ENCODE peak calls at places on chromosomes 1 and 21, in six cellular contexts. W, T, B, X, F and S are unnamed samples.

GRCh38 chr1:193283026-193283425 is 96.6 kb upstream of the B3GALT2 start:
- DNase-seq in F (peak), X (peak), T (peak), W (peak), B (no peak), S (no peak)

GRCh38 chr1:156076609-156077429 is 5.4 kb downstream of the MEX3A start:
- DNase-seq in B (no peak), T (peak), X (no peak), F (peak), W (no peak), S (no peak)

GRCh38 chr1:14486401-14487110 is 111.9 kb upstream of the KAZN start:
- DNase-seq in F (no peak), W (no peak), X (peak), B (no peak), T (no peak), S (no peak)

GRCh38 chr1:24089743-24090555 is 22.0 kb downstream of the MYOM3 start:
- DNase-seq in X (no peak), W (no peak), B (no peak), T (no peak), F (no peak), S (no peak)

GRCh38 chr1:238489006-238489405 is 598.3 kb upstream of the ZP4 start:
- DNase-seq in W (no peak), B (no peak), T (no peak), F (no peak), X (peak), S (no peak)

GRCh38 chr1:101025283-101025679 is 303 bp downstream of the DPH5 start:
- DNase-seq in B (peak), X (peak), F (no peak), W (no peak), T (peak), S (no peak)

GRCh38 chr1:109170051-109170775 is 43.5 kb upstream of the SARS1 start:
- DNase-seq in T (no peak), W (no peak), F (no peak), X (peak), B (no peak), S (no peak)

GRCh38 chr1:28813931-28814465 is 2.0 kb downstream of the OPRD1 start:
- DNase-seq in T (no peak), X (no peak), F (no peak), B (no peak), W (no peak), S (no peak)

GRCh38 chr1:206710457-206710823 is 25.7 kb downstream of the MAPKAPK2 start:
- DNase-seq in X (no peak), B (no peak), W (no peak), F (no peak), T (no peak), S (no peak)

GRCh38 chr1:25253911-25254310 is 6.7 kb upstream of the RSRP1 start:
- DNase-seq in B (no peak), W (peak), T (peak), X (peak), F (no peak), S (peak)

GRCh38 chr1:12597792-12598191 is 20.2 kb downstream of the DHRS3 start:
- DNase-seq in T (no peak), F (no peak), B (no peak), X (no peak), W (no peak), S (no peak)

GRCh38 chr1:64251971-64252370 is 48.5 kb downstream of the UBE2U start:
- DNase-seq in W (peak), F (no peak), T (peak), B (no peak), X (no peak), S (no peak)

GRCh38 chr1:214270097-214270635 is 10.8 kb upstream of the SMYD2 start:
- DNase-seq in B (no peak), W (no peak), F (no peak), T (no peak), X (no peak), S (no peak)

DNA sequence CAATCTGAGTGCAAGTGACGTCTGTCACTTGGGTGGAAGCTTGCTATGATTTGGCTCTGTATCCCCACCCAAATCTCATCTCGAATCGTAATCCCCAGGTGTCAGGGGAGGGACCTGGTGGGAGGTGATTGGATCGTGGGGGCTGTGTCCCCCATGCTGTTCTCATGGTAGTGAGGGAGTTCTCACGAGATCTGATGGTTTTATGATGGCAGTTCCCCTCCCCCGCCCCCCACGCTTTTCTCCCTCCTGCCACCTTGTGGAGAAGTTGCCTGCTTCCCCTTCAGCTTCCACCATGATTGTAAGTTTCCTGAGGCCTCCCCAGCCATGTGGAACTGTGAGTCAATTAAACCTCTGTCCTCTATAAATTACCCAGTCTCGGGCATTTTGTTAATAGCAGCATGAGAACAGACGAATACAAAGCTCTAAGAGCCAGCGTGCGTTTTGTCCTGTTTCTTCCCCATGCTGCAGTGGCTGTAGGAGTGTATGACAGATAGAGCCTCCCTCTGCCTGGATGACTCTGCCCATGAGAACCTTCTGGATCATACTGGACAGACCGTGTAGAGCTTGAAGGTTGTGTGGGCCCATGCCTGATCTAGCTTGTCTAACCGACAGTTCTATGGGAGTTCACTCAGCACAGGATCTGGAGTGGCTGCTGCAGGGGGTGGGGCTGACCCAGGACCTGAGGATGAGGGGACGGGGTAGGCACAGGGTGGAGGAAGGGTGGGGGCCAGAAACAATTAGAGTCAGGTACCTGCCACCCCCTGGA is 139.7 kb upstream of the ERRFI1 start:
- DNase-seq in X (no peak), F (no peak), B (no peak), T (peak), W (peak), S (no peak)
- H2BK15ac ChIP-seq in X (peak), F (no peak), B (no peak), T (no peak), W (no peak), S (peak)

DNA sequence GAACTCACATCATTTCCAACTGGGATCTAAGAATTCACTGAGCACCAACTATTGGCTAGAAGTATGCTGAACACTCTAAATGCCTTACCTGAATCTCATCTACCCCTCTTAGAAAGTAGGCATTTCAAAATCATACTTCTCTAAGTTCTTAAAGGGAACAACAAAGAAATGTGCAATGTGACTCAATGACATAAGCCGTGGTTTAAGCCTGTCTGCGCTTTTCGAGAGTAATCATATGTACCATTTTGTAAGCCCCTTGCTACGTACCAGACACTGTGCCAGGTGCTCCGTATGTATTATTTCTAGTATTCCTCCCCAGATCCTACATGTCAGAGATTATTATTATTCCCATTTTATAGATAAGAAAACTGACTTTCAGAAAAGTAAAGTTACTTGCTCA is 454.2 kb downstream of the SETD4 start:
- DNase-seq in X (no peak), F (no peak), T (no peak), W (no peak), B (no peak), S (no peak)
- H2BK15ac ChIP-seq in X (no peak), F (no peak), T (no peak), W (no peak), B (no peak), S (no peak)

GRCh38 chr1:182563095-182563494 is 26.0 kb downstream of the RNASEL start:
- DNase-seq in B (no peak), W (no peak), T (no peak), X (no peak), F (no peak), S (no peak)

GRCh38 chr1:182564605-182565004 is 24.5 kb downstream of the RNASEL start:
- DNase-seq in W (no peak), F (no peak), X (no peak), B (no peak), T (no peak), S (no peak)

GRCh38 chr1:182567629-182568028 is 21.4 kb downstream of the RNASEL start:
- DNase-seq in W (no peak), X (no peak), T (no peak), F (no peak), B (no peak), S (no peak)

GRCh38 chr1:182568647-182569284 is 20.3 kb downstream of the RNASEL start:
- DNase-seq in B (no peak), T (no peak), F (no peak), X (no peak), W (no peak), S (no peak)

GRCh38 chr1:182565537-182565936 is 23.5 kb downstream of the RNASEL start:
- DNase-seq in X (no peak), F (no peak), T (no peak), W (no peak), B (no peak), S (no peak)
- H2BK15ac ChIP-seq in X (no peak), F (no peak), T (no peak), W (no peak), B (no peak), S (no peak)

GRCh38 chr1:184101571-184101970 is 50.0 kb downstream of the TSEN15 start:
- DNase-seq in F (no peak), X (no peak), B (no peak), T (no peak), W (no peak), S (no peak)
- H2BK15ac ChIP-seq in F (no peak), X (no peak), B (no peak), T (no peak), W (no peak), S (no peak)

DNA sequence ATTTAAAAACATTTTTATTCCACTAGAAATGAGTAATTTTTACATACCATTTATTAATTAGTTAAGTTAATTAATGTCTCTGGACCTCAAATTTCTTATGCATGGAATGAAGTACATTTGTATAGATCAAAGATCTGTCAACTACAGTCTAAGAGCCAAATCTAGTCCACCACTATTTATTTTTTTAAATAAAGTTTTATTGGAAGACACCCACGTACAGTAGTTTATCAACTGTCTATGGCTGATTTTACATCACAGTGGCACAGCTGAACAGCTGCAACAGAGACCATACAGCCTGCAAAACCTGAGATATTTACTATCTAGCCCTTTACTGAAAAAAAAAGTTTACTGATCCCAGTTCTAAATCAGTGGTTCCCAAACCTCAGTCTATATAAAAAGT is 188.6 kb upstream of the HP1BP3 start:
- DNase-seq in F (no peak), X (no peak), W (no peak), T (no peak), B (no peak), S (no peak)
- H2BK15ac ChIP-seq in F (no peak), X (no peak), W (no peak), T (no peak), B (no peak), S (no peak)

DNA sequence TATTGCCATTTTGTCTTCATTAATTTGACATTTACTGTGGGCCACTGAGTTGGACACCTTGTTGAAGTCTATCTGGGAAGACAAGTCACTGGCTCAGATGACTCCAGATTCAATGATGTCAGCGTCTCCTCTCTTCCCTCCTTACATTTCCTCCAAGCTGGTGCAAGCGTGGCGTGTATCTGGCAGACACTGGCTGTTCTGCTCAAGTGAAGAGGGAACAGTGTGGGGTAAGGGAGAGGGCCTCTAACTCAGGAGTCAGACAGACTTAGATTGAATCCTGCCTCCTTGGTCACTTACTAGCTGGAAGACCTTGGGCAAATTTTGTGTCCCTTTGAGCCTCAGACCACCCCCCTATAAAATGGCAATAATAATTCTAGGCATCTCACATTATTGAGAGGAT is 8.7 kb upstream of the ZNF691 start:
- DNase-seq in T (no peak), X (no peak), F (no peak), B (no peak), W (no peak), S (no peak)
- H2BK15ac ChIP-seq in T (no peak), X (no peak), F (no peak), B (no peak), W (no peak), S (no peak)

GRCh38 chr21:44058652-44058964 is 46.5 kb downstream of the TRAPPC10 start:
- DNase-seq in W (no peak), F (no peak), T (no peak), B (no peak), X (no peak), S (no peak)

GRCh38 chr21:44057055-44057454 is 44.9 kb downstream of the TRAPPC10 start:
- DNase-seq in B (no peak), W (no peak), T (no peak), F (no peak), X (no peak), S (no peak)

GRCh38 chr21:44058981-44059380 is 46.9 kb downstream of the TRAPPC10 start:
- DNase-seq in B (no peak), F (no peak), W (no peak), T (no peak), X (no peak), S (no peak)

GRCh38 chr21:44057960-44058651 is 46.0 kb downstream of the TRAPPC10 start:
- DNase-seq in X (peak), B (no peak), W (no peak), F (no peak), T (no peak), S (no peak)

DNA sequence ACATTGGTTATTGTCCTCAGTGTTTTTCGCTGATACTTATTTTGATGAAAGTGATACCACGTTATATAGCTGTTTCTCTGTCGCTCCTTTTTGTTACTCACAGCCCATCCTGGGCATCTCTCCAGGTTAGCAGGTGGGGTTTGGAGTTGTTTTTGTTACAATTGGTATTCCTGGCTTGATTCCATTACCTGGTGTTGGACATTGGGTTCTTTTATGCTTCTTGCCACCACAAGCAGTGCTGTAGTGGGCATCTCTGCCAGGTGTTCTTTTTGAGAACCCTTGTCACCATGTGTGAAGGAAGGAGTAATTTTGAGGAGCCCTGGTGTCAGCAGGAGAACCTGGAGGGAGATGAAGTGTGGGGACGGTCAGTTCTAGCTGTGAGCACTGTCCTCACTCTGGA is 47.5 kb upstream of the PWP2 start:
- DNase-seq in X (no peak), W (no peak), B (no peak), T (no peak), F (no peak), S (no peak)
- H2BK15ac ChIP-seq in X (no peak), W (no peak), B (no peak), T (no peak), F (no peak), S (no peak)

GRCh38 chr1:160644399-160644798 is 2.4 kb downstream of the SLAMF1 start:
- DNase-seq in F (no peak), T (no peak), W (no peak), X (no peak), B (no peak), S (no peak)
- H2BK15ac ChIP-seq in F (no peak), T (no peak), W (no peak), X (no peak), B (no peak), S (no peak)

GRCh38 chr1:166937962-166938361 is 37.4 kb downstream of the ILDR2 start:
- DNase-seq in F (no peak), T (no peak), W (no peak), X (no peak), B (no peak), S (no peak)

GRCh38 chr1:166933137-166933536 is 42.2 kb downstream of the ILDR2 start:
- DNase-seq in T (no peak), X (no peak), F (no peak), B (no peak), W (no peak), S (no peak)

GRCh38 chr1:166933633-166934032 is 41.7 kb downstream of the ILDR2 start:
- DNase-seq in F (no peak), B (no peak), T (no peak), W (no peak), X (no peak), S (no peak)

GRCh38 chr1:166937329-166937728 is 38.0 kb downstream of the ILDR2 start:
- DNase-seq in B (no peak), X (no peak), T (no peak), F (no peak), W (no peak), S (no peak)
- H2BK15ac ChIP-seq in B (no peak), X (no peak), T (no peak), F (no peak), W (no peak), S (no peak)